ENCODE peak calls at places on chromosomes 2 and 18, in six cellular contexts. R is GM10248, W is OCI-LY7, G is PC-3, D is left ventricle myocardium inferior, C is ovary. F is an unnamed sample.

GRCh38 chr2:240386321-240386720 is 49.1 kb upstream of the GPC1 start:
- DNase-seq in R (no peak), D (no peak), C (no peak), G (no peak), W (no peak), F (no peak)

GRCh38 chr2:222903234-222904220 is 42.7 kb downstream of the ACSL3 start:
- DNase-seq in D (no peak), W (peak), C (no peak), G (peak), R (peak), F (peak)

GRCh38 chr2:124953921-124954320 is 928.8 kb downstream of the CNTNAP5 start:
- DNase-seq in C (no peak), G (no peak), W (no peak), D (no peak), R (no peak), F (no peak)

GRCh38 chr2:64750001-64750816 is 96.5 kb upstream of the SERTAD2 start:
- DNase-seq in R (no peak), C (peak), G (peak), W (peak), D (peak), F (no peak)

GRCh38 chr2:43832457-43832856 is 6.2 kb downstream of the ABCG5 start:
- DNase-seq in G (peak), W (no peak), R (no peak), C (no peak), D (no peak), F (no peak)

GRCh38 chr18:73136134-73136533 is 268.3 kb upstream of the NETO1 start:
- DNase-seq in D (no peak), G (peak), C (no peak), W (no peak), R (peak), F (peak)

GRCh38 chr2:45652090-45653050 is 895 bp downstream of the PRKCE start:
- DNase-seq in C (peak), D (peak), G (peak), W (peak), R (peak), F (no peak)

GRCh38 chr2:55151721-55152433 is 80.2 kb downstream of the CLHC1 start:
- DNase-seq in G (no peak), D (no peak), C (no peak), W (no peak), R (no peak), F (no peak)

GRCh38 chr2:206939340-206939739 is at the start of gene CPO:
- DNase-seq in D (no peak), C (no peak), W (no peak), G (no peak), R (no peak), F (no peak)

GRCh38 chr2:161075701-161076100 is 84.5 kb upstream of the TANK start:
- DNase-seq in W (no peak), D (no peak), R (no peak), G (no peak), C (no peak), F (no peak)

GRCh38 chr2:17538844-17539554 is 1.5 kb upstream of the VSNL1 start:
- DNase-seq in G (no peak), C (peak), W (no peak), D (peak), R (peak), F (peak)

GRCh38 chr18:36724591-36725001 is 104.2 kb downstream of the TPGS2 start:
- DNase-seq in W (no peak), G (no peak), R (no peak), C (peak), D (no peak), F (no peak)

GRCh38 chr2:134245340-134245984 is 8.4 kb upstream of the MGAT5 start:
- DNase-seq in W (peak), R (no peak), D (peak), G (peak), C (peak), F (peak)

GRCh38 chr2:82674638-82675037 is 1784.4 kb downstream of the SUCLG1 start:
- DNase-seq in W (no peak), R (no peak), G (no peak), C (no peak), D (no peak), F (no peak)

GRCh38 chr2:96146151-96146880 is 1.1 kb upstream of the DUSP2 start:
- DNase-seq in C (peak), R (peak), D (peak), G (no peak), W (peak), F (peak)

GRCh38 chr2:197121255-197121654 is 189.3 kb downstream of the ANKRD44 start:
- DNase-seq in G (no peak), D (no peak), W (no peak), R (no peak), C (no peak), F (no peak)

DNA sequence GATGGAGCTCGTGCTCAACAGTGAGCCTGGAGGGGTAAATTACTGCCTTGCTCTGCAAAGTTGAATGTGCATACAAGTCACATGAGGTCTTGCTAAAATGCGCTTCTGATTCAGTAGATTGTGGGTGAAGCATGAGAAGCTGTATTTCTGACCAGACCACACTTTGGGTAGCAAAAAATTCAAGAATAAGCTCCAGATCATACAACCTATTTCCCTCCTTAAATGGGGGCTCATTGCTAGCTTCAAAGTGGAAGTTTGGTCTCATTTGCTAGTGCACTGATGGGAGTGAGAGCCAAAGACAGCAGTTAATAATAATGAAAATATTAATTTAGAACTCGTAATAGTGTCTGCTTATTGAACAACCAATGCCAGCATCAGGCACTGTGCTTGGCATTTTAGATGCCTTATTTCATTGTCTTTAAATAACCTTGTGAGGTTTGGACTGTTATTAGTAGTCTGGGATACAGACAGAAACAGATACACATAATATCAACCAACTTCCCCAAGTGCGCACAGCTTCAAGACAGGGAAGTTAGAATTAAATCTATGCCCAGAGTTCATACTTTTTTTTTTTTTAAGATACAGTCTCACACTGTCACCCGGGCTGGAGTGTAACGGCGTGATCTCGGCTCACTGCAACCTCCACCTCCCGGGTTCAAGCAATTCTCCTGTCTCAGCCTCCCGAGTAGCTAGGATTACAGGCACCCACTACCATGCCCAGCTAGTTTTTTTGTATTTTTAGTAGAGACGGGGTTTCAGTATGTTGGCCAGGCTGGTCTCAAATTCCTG is 18.0 kb downstream of the APOB start:
- DNase-seq in W (no peak), R (no peak), C (no peak), D (no peak), G (no peak), F (no peak)
- TF ChIP-seq CTCF in W (no peak), R (no peak), C (no peak), D (no peak), G (no peak), F (no peak)

GRCh38 chr2:40935349-40935748 is 483.5 kb upstream of the SLC8A1 start:
- DNase-seq in R (no peak), C (no peak), W (no peak), G (no peak), D (no peak), F (no peak)
- TF ChIP-seq CTCF in R (no peak), C (no peak), W (no peak), G (peak), D (no peak), F (no peak)

DNA sequence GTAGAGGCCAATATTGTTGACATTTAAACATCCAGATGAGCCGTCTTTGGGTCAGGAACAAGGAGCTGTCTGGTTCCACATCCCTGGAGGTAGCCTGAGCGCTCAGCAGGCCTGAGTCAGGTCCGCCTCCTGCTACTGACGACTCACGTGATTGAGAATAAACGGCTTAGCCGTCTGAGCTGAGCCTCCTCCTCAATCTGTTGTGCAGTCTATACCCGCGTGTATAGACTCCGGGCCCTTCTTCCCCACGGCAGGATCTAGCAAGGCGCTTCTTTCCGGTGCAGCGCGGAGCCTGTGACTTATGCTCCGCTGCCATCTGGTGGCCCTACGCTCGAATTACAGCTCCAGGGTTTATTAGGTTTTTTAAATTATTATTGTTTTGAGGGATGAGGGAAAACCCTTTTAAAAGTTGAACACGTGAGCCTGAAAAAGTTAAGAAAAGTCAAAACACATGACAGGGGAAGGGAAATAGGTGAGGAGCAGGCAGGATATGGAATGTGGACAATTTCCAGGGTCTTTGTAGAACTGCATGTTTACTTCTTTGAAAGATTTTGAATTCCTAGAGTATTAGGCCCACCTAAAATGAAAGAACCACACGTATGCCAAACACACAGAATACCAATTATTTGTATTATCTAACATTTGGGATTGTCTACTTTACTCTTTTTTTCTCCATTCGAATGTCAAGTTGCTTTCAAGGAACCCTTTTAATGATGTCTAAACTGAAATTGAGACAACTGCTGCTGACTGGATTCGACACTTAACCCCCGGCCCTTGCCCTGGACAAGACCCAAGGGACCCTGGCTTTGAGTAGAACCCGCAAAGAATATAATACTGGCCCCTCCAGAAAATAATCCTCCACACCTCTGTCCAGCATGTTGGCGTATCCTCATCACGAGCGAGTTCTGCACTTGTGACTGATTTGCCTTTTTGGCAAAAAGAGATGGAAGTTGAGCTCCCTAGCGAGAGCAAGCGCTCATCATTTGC is 112.4 kb upstream of the ZNF236 start:
- DNase-seq in G (peak), D (peak), R (peak), C (peak), W (peak), F (peak)
- TF ChIP-seq CTCF in G (peak), D (peak), R (peak), C (peak), W (peak), F (peak)

DNA sequence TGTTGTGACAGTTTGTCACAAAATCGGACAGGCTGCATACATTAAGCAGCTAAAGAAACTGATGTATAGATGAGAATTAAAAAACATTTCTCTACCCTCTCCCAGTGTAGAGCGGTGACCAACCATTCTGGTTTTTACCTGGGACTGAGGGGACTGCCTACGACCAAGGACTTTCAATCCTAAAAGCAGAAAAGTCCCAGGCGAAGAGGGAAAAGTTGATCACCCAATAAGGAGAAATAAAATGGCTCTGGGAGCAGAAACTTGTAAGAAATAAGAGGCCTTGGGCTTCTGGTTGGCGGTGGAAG is 30.9 kb upstream of the YPEL5 start:
- DNase-seq in R (no peak), W (no peak), G (no peak), D (no peak), C (no peak), F (no peak)
- TF ChIP-seq CTCF in R (no peak), W (peak), G (peak), D (no peak), C (no peak), F (no peak)

GRCh38 chr18:56999823-57000222 is 147.1 kb upstream of the BOD1L2 start:
- DNase-seq in C (no peak), D (no peak), R (no peak), G (no peak), W (no peak), F (no peak)

GRCh38 chr18:56992777-56993176 is 154.1 kb upstream of the BOD1L2 start:
- DNase-seq in C (no peak), R (no peak), G (peak), D (no peak), W (no peak), F (no peak)

GRCh38 chr18:56990678-56991077 is 156.2 kb upstream of the BOD1L2 start:
- DNase-seq in W (no peak), G (no peak), D (no peak), R (no peak), C (no peak), F (no peak)

GRCh38 chr18:56997200-56997599 is 149.7 kb upstream of the BOD1L2 start:
- DNase-seq in W (no peak), C (no peak), D (no peak), G (no peak), R (no peak), F (no peak)

GRCh38 chr18:56995579-56996194 is 151.2 kb upstream of the BOD1L2 start:
- DNase-seq in W (no peak), G (no peak), D (no peak), C (no peak), R (no peak), F (no peak)
- TF ChIP-seq CTCF in W (no peak), G (peak), D (no peak), C (no peak), R (no peak), F (peak)

DNA sequence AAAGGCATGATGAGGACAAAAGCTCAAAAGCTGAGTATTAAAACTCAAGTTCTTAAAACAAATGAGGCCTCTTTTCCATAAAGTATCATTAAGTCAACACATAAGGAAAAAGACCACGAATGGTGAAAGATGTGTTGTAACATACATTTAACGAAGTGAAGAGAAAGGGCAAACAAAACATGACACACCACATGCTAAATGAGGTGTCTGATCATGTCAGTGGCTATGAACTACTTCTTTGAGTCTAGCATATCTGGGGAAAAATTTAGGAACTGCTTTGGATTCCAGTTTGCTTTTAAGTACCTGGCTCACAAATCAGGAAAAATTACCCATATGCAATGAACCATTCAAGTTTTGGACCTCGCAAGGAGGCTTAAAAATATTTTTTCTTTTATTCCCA is 42.3 kb downstream of the TRIP12 start:
- DNase-seq in G (no peak), R (no peak), C (no peak), D (no peak), W (no peak), F (no peak)
- TF ChIP-seq CTCF in G (no peak), R (no peak), C (no peak), D (no peak), W (no peak), F (no peak)

DNA sequence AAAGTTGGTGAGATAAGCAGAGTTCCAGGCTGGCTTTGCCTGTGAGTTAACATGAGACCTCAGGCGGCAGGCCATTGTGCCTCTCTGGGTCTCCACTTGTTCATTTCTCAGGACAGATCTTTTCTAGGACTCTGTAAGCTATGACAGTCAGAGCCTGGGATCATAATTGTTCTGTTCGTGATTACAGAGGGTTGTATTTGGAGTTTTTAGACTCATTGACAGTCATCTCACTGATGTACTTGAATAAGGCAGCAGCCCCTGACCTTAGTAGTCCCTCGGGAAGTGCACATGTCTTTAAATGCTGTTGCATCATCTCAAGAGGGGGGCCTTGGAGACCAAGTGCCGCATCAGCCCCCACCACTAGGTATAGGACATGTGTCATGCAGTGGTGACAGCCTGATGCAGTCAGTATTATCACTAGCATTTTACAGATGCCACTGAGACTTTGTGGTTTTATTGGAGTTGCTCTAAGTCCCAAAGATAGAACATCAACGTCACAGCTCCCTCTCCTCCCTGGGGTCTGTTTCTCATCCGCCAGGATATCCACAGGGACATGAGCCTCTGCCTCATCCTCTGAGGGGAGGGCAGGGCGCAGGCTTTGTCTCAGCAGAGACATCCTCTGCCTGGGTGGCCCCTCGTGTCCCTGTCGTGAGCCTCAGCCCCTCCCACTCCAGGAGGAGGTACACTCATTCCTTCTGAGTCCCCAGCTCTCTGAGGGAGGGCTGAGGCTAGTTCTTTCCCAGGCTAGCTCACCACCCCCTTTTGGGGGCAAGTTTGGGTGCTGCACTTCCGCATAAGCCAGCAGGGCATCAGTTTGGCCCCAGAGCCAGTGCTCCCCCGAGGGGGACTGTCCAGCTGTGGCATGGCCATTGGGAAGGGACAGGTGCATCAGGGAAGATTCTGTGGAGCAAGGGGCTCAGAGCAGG is 14.1 kb downstream of the GLI2 start:
- DNase-seq in D (no peak), C (peak), W (no peak), G (no peak), R (no peak), F (no peak)
- TF ChIP-seq CTCF in D (no peak), C (no peak), W (no peak), G (no peak), R (no peak), F (no peak)

DNA sequence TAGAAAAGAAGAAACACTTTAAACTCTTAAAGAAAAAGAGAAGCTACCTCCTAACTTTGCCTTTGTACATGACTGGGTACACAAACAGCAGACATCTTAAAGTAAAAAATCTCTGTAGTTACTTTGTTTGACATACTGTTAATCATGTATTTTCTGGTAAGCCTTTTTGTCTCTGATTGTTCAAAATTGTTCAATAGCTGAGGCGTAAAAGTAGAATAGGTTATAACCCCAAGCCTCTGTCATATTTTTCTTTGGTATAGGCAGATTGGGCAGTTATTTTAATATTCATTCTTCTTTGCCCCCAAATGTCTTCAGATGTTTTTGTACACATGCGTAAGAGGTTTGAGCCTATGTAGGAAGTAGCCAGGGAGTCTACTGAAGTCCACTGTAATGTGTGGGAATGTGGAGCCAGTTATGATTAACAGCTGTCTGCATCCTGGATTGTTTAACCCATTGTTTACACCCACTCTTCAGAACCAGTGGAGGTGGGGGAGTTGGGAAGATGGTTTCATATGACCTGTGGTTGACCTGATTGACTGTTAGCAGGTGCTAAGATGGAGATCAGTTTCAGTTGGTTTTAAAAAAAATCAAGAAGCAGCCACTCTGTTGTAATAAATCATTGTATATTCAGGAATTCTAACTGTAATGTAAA is 150.5 kb downstream of the TANC1 start:
- DNase-seq in G (no peak), D (no peak), R (no peak), W (no peak), C (no peak), F (no peak)
- TF ChIP-seq CTCF in G (peak), D (peak), R (no peak), W (peak), C (no peak), F (no peak)

F was measured in GM13977.